ENCODE peak calls at places on chromosomes 4 and X, in seven cellular contexts. A is endothelial cell of umbilical vein, L is HCT116, I is WTC11, V is A549, W is SK-N-SH, Y is K562. R is an unnamed sample.

GRCh38 chr4:123244233-123244632 is 152.4 kb upstream of the SPRY1 start:
- DNase-seq in L (no peak), Y (no peak), I (no peak), A (peak), W (no peak), V (no peak), R (peak)

GRCh38 chr4:95087657-95088455 is 330.1 kb downstream of the BMPR1B start:
- DNase-seq in I (no peak), Y (no peak), V (no peak), A (peak), W (peak), L (no peak), R (no peak)

GRCh38 chr4:182925298-182925738 is 8.1 kb upstream of the DCTD start:
- DNase-seq in V (peak), A (peak), L (peak), Y (peak), I (peak), W (peak), R (peak)

GRCh38 chr4:158094413-158095110 is 78.3 kb downstream of the GASK1B start:
- DNase-seq in V (peak), I (no peak), L (peak), Y (no peak), A (peak), W (no peak), R (no peak)

GRCh38 chr4:71258323-71258722 is 80.5 kb upstream of the SLC4A4 start:
- DNase-seq in W (no peak), V (no peak), L (no peak), I (no peak), Y (no peak), A (no peak), R (no peak)

GRCh38 chr4:569958-570667 is 6.0 kb downstream of the TMEM271 start:
- DNase-seq in A (no peak), L (no peak), V (no peak), Y (no peak), W (no peak), I (no peak), R (no peak)

GRCh38 chrX:115067812-115068211 is 50.4 kb upstream of the IL13RA2 start:
- DNase-seq in A (no peak), I (no peak), W (no peak), Y (no peak), L (no peak), V (no peak), R (no peak)

GRCh38 chr4:3255611-3256186 is 6.7 kb downstream of the MSANTD1 start:
- DNase-seq in V (no peak), Y (no peak), W (no peak), I (peak), L (no peak), A (no peak), R (no peak)

GRCh38 chrX:53317365-53318069 is 36.1 kb upstream of the IQSEC2 start:
- DNase-seq in I (peak), V (peak), L (no peak), Y (peak), A (peak), W (peak), R (peak)

GRCh38 chr4:165634766-165635165 is 238.3 kb upstream of the TLL1 start:
- DNase-seq in V (no peak), W (no peak), A (peak), L (no peak), Y (no peak), I (no peak), R (no peak)

GRCh38 chrX:38262715-38263620 is 42.3 kb upstream of the SRPX start:
- DNase-seq in I (no peak), W (no peak), A (peak), L (no peak), V (no peak), Y (no peak), R (no peak)

GRCh38 chrX:39613508-39613921 is 484.2 kb downstream of the BCOR start:
- DNase-seq in L (no peak), Y (no peak), W (peak), A (peak), V (peak), I (peak), R (no peak)

GRCh38 chr4:853416-853781 is 27.5 kb upstream of the CPLX1 start:
- DNase-seq in A (no peak), L (no peak), Y (no peak), I (no peak), W (peak), V (no peak), R (no peak)

GRCh38 chrX:118324588-118324987 is 21.3 kb upstream of the WDR44 start:
- DNase-seq in I (no peak), Y (no peak), V (no peak), W (no peak), L (no peak), A (no peak), R (no peak)

GRCh38 chrX:118329179-118329578 is 16.7 kb upstream of the WDR44 start:
- DNase-seq in A (no peak), Y (peak), V (no peak), W (no peak), L (no peak), I (no peak), R (no peak)

GRCh38 chrX:118325453-118325852 is 20.5 kb upstream of the WDR44 start:
- DNase-seq in V (no peak), W (no peak), L (no peak), I (no peak), Y (peak), A (peak), R (peak)
- TF ChIP-seq CTCF in V (peak), W (peak), L (peak), I (no peak), Y (peak), A (peak), R (peak)

DNA sequence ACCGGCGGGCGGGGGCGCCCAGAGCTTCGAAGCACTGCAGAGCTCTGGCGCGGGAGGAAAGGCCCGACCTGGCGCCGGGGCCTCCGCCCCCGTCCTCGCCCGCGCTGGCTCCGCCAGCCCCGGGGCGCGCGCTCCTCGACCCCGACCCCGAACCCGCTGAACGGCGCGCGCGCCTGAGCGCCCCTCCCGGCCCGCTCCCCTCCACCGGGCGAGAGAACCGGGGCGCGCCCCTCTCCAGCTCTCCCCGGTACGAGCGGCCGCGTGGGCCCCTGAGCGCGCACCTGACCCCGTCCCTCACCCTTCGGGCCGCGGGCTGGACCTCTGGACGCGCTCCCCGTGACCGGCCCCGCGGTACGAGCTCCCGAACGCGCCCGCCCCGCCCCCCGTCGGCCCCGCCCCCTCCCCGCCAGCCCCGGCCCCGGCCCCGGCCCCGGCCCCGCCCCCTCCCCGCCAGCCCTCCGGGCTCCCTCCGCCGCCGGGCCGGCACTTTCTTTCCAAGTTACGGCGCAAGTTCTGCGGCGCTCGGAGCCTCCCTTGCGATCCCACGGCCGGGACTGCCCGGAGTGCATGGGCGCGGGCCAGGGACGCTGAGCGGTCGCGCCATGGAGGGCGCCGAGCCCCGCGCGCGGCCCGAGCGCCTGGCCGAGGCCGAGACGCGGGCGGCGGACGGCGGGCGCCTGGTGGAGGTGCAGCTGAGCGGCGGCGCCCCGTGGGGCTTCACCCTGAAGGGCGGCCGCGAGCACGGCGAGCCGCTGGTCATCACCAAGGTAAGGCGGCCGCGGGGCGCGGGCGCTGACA is at the start of gene SHROOM2:
- DNase-seq in V (no peak), I (peak), L (no peak), Y (peak), A (no peak), W (peak), R (no peak)
- TF ChIP-seq MAX in V (no peak), I (no peak), L (peak), Y (no peak), A (no peak), W (no peak), R (no peak)

DNA sequence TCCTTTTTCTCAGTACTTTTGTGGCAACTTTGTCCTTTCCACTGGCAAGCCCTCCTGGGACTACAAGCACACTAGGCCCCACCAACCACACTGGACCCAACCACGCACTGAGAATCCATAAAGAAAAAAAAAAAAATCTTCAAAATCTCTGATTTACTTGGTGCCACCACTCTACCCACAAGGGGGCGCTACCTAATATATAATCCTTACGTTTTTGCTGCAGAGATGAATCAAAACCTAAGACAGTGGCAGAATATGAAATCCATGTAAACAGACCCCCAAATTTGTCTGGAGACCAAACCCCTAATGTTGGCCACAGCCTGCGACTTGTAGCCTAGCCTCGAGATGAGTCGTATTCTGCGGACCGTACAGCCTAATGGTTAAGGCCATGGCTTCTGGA is 63.5 kb upstream of the ARHGAP36 start:
- DNase-seq in V (peak), A (peak), I (peak), W (peak), L (no peak), Y (peak), R (peak)
- TF ChIP-seq CTCF in V (peak), A (peak), I (peak), W (peak), L (peak), Y (peak), R (peak)

DNA sequence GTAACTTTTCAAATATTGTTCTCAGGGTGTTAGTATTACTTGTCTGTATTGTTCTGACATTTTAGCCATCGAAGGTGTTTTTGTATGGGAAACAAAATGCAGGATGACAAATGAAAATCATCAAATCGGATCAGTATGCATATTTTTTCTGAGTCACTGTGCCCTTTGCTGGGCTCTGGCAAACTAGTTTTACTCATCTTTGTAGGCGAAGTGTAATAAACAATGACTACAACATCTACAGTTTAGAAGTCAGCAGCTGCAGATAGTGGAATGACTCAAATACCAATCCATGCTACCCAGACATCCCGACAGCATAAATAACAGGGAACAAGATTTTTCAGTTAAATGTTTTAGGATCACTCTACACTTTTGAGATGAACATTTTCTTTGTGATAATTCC is 557.3 kb upstream of the TENM3 start:
- DNase-seq in I (no peak), A (no peak), V (no peak), Y (no peak), L (no peak), W (no peak), R (no peak)
- TF ChIP-seq MAX in I (no peak), A (no peak), V (no peak), Y (no peak), L (no peak), W (peak), R (no peak)

GRCh38 chrX:45781901-45782553 is 581.4 kb upstream of the DIPK2B start:
- DNase-seq in V (peak), Y (no peak), I (no peak), L (no peak), W (no peak), A (peak), R (peak)
- TF ChIP-seq CTCF in V (peak), Y (peak), I (no peak), L (peak), W (peak), A (peak), R (peak)

GRCh38 chrX:45024501-45024900 is 151.5 kb downstream of the KDM6A start:
- DNase-seq in W (no peak), V (no peak), Y (no peak), A (no peak), L (no peak), I (no peak), R (no peak)
- TF ChIP-seq MAX in W (no peak), V (no peak), Y (no peak), A (no peak), L (no peak), I (no peak), R (no peak)

DNA sequence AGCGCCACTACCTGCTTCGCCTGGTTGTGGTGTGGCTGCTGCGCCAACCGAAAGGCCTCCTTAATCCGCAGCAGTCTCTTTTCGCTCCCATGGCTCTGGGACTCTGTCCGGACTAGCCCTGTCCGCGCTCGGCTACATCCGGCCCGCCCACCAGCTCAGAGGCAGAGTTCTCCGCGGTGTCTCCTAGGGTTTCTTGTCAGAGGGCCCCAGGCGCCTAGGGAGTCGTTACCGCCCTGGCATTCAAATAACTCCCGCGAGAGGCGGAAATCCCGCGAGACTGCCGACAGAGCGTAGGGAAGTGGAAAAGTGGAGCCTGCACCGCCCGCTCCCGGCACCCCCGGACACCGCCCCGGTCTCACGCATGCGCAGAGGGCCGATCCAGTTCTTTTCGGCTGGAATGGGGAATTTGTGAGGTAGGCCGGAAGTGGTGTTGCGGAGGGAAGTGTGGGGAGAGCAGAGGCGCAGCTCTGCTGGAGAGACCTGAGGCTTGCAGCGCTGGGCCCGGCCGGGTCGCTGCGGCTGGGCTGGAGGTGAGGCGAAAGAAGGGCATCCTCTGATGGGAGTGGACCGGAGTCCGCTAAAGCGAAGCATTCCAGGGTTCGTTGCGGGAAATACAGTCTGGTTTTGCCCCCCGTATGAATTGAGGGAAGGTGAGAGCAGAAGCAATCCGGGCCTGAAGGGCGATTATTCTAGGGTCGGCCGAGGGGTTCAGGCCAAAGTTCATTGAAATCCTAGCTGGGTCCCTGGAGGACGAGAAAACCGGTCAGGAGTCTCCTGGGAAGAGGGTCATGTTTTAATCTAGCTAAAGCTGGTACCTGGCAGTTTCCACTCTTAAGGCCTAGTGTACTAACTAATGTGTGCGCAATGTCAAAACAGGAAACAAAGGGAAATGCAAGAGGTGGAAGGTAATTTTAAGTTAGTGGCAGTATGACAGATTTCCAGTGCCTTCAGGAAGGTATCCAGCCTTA is at the start of gene FAM200B:
- DNase-seq in I (peak), A (peak), V (peak), L (peak), Y (peak), W (peak), R (peak)
- TF ChIP-seq CTCF in I (no peak), A (peak), V (no peak), L (peak), Y (peak), W (peak), R (no peak)

GRCh38 chrX:132235488-132235887 is 16.2 kb upstream of the RAP2C start:
- DNase-seq in A (no peak), L (no peak), V (no peak), Y (no peak), W (no peak), I (no peak), R (no peak)
- TF ChIP-seq MAX in A (no peak), L (no peak), V (no peak), Y (no peak), W (no peak), I (no peak), R (no peak)

DNA sequence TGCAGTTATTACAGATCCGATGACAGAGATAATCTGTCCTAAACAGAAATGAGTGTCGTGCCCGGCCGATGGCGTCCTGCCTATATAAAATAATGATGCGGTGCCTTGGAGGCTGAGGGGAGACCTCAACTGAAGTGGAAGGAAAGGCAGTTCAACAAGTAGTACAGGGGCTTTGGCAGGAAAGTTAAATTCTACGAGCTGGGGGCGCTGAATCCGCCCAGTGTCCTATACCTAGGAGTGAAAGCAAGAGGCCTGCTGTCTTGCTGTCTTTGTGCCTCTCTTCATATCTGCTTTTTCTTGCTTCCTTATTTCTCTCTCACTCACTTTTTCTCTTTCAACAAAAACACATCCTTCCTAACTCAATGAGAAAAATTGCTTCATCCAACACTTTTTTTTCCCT is 82.2 kb upstream of the PRPS2 start:
- DNase-seq in I (peak), W (no peak), L (no peak), V (no peak), A (no peak), Y (no peak), R (no peak)
- TF ChIP-seq CTCF in I (no peak), W (no peak), L (no peak), V (no peak), A (no peak), Y (no peak), R (no peak)

DNA sequence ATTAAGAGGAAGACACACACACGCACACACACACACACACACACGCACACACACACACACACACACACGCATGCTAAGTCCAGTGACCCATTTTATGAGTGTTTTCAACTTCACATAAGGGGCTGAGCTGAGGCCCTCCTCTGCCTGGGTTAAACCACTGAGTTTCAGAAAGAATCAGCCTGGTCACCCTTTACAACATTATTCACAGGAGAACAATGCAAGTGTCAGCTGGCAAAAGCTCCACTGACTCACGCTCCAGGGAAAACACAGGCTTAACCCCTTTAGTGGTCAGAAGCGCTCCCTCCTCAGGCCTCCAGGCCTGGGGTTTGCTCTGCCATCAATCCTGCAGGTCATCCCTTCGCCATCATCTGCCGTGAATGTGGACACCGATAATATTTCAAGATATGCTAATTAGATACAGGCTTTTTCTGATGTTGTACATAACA is 46.9 kb downstream of the ACOX3 start:
- DNase-seq in A (peak), V (peak), W (peak), L (no peak), I (no peak), Y (no peak), R (no peak)
- TF ChIP-seq MAX in A (no peak), V (no peak), W (peak), L (no peak), I (no peak), Y (no peak), R (no peak)